ENCODE peak calls at places on chromosomes 3 and 15, in four cellular contexts. U, V, T and E are unnamed samples.

GRCh38 chr3:66572938-66573710 is 72.3 kb upstream of the LRIG1 start:
- DNase-seq in U (no peak), T (no peak), V (no peak), E (no peak)

GRCh38 chr3:62159693-62160092 is 213.7 kb downstream of the FEZF2 start:
- DNase-seq in V (peak; percentile 77), U (no peak), T (peak; percentile 82), E (no peak)

GRCh38 chr15:75955720-75956119 is 52.0 kb downstream of the FBXO22 start:
- DNase-seq in V (no peak), T (no peak), U (no peak), E (no peak)

GRCh38 chr15:90037961-90038633 is 37.0 kb downstream of the ZNF710 start:
- DNase-seq in V (no peak), U (no peak), T (no peak), E (no peak)

GRCh38 chr3:141680620-141681389 is 57.3 kb upstream of the RNF7 start:
- DNase-seq in U (no peak), V (no peak), T (peak; percentile 46), E (no peak)

GRCh38 chr15:60392601-60392985 is 5.2 kb downstream of the ANXA2 start:
- DNase-seq in T (peak; percentile 54), U (no peak), V (no peak), E (no peak)

GRCh38 chr15:38878946-38879345 is 314.3 kb upstream of the RASGRP1 start:
- DNase-seq in T (no peak), V (no peak), U (no peak), E (no peak)

GRCh38 chr3:70973558-70973957 is 610.0 kb downstream of the FOXP1 start:
- DNase-seq in V (no peak), T (no peak), U (no peak), E (no peak)

GRCh38 chr3:5309181-5309580 is 121.7 kb downstream of the EDEM1 start:
- DNase-seq in T (no peak), U (no peak), V (no peak), E (no peak)

GRCh38 chr15:85795669-85796305 is 1.1 kb upstream of the KLHL25 start:
- DNase-seq in V (no peak), T (no peak), U (no peak), E (no peak)

GRCh38 chr15:49134683-49135341 is 20.6 kb downstream of the COPS2 start:
- DNase-seq in T (no peak), V (no peak), U (no peak), E (no peak)

GRCh38 chr3:68666409-68667193 is 265.7 kb downstream of the TAFA4 start:
- DNase-seq in U (no peak), T (no peak), V (no peak), E (no peak)

GRCh38 chr15:83310521-83311456 is 26.3 kb upstream of the BNC1 start:
- DNase-seq in T (no peak), U (no peak), V (no peak), E (no peak)

GRCh38 chr3:53180305-53181023 is 19.5 kb downstream of the PRKCD start:
- DNase-seq in U (no peak), T (no peak), V (no peak), E (no peak)

GRCh38 chr3:72517325-72517724 is 330.9 kb downstream of the SHQ1 start:
- DNase-seq in U (no peak), T (no peak), V (no peak), E (no peak)

GRCh38 chr3:195909645-195910498 is 1.5 kb upstream of the TNK2 start:
- DNase-seq in T (peak; percentile 98), V (peak; percentile 93), U (peak; percentile 87), E (peak; percentile 62)

GRCh38 chr3:28347374-28348285 is 891 bp upstream of the ZCWPW2 start:
- DNase-seq in V (no peak), U (no peak), T (peak; percentile 16), E (no peak)

GRCh38 chr15:66008920-66009572 is 139.8 kb downstream of the RAB11A start:
- DNase-seq in T (peak; percentile 34), U (no peak), V (no peak), E (no peak)

GRCh38 chr3:194118920-194119319 is 17.0 kb upstream of the HES1 start:
- DNase-seq in V (no peak), U (no peak), T (no peak), E (no peak)

GRCh38 chr3:22496641-22497040 is 706.5 kb upstream of the UBE2E2 start:
- DNase-seq in V (no peak), U (no peak), T (peak; percentile 25), E (no peak)

GRCh38 chr15:96860746-96861145 is 530.2 kb downstream of the NR2F2 start:
- DNase-seq in T (no peak), V (no peak), U (no peak), E (no peak)

GRCh38 chr3:178340523-178340922 is 195.7 kb upstream of the KCNMB2 start:
- DNase-seq in V (no peak), T (no peak), U (no peak), E (no peak)

GRCh38 chr3:149881879-149882278 is 68.9 kb downstream of the RNF13 start:
- DNase-seq in T (no peak), U (no peak), V (no peak), E (no peak)

GRCh38 chr15:93058128-93058527 is 30.9 kb downstream of the RGMA start:
- DNase-seq in V (no peak), U (no peak), T (no peak), E (no peak)

GRCh38 chr3:60025071-60026055 is 975.5 kb upstream of the CFAP20DC start:
- DNase-seq in U (no peak), V (no peak), T (peak; percentile 31), E (no peak)

GRCh38 chr15:76038512-76038911 is 21.3 kb upstream of the TMEM266 start:
- DNase-seq in U (no peak), V (no peak), T (no peak), E (no peak)

GRCh38 chr15:39969871-39970270 is 36.0 kb downstream of the EIF2AK4 start:
- DNase-seq in V (no peak), T (peak; percentile 51), U (no peak), E (no peak)

GRCh38 chr3:31095254-31095653 is 200.8 kb upstream of the GADL1 start:
- DNase-seq in U (no peak), V (no peak), T (no peak), E (no peak)

GRCh38 chr3:155981669-155982068 is 111.2 kb downstream of the GMPS start:
- DNase-seq in T (no peak), V (no peak), U (no peak), E (no peak)